ENCODE peak calls at places on chromosomes 6 and 20, in ten cellular contexts. H is fibroblast of mammary gland; I is T-helper 1 cell; G is hippocampal formation; C is GM12865; Y is ureter; Q is stimulated activated CD8-positive, alpha-beta memory T cell treated with anti-CD3 and anti-CD28 coated beads, Interleukin-2, amount 100 ng/mL, for 1 hour; V is activated CD4-positive, alpha-beta T cell treated with anti-CD3 and anti-CD28 coated beads, Interleukin-2, amount 10 ng/mL, durations not matched to agents 7 days and 5 days; S is PC-9; Z is erythroblast. K is an unnamed sample.

GRCh38 chr6:33161354-33162320 is 30.6 kb downstream of the COL11A2 start:
- DNase-seq in H (peak), I (peak), G (no peak), C (peak), Y (peak), Q (peak), V (peak), S (no peak), Z (peak), K (no peak)

GRCh38 chr6:109303647-109304283 is 78.5 kb downstream of the CD164 start:
- DNase-seq in H (no peak), I (no peak), G (no peak), C (no peak), Y (no peak), Q (no peak), V (no peak), S (no peak), Z (peak), K (no peak)

GRCh38 chr20:52490715-52491430 is 299.3 kb upstream of the ZFP64 start:
- DNase-seq in H (peak), I (no peak), G (no peak), C (no peak), Y (no peak), Q (no peak), V (no peak), S (peak), Z (no peak), K (no peak)

GRCh38 chr20:39954585-39954984 is 734.5 kb downstream of the MAFB start:
- DNase-seq in H (peak), I (no peak), G (no peak), C (no peak), Y (no peak), Q (no peak), V (no peak), S (no peak), Z (no peak), K (no peak)

GRCh38 chr20:49979030-49979832 is 3.5 kb upstream of the SNAI1 start:
- DNase-seq in H (no peak), I (peak), G (no peak), C (peak), Y (no peak), Q (peak), V (peak), S (peak), Z (peak), K (no peak)

GRCh38 chr20:62418709-62419487 is 8.4 kb downstream of the RBBP8NL start:
- DNase-seq in H (no peak), I (no peak), G (no peak), C (no peak), Y (no peak), Q (no peak), V (no peak), S (no peak), Z (peak), K (no peak)

GRCh38 chr20:25077610-25078169 is 4.3 kb downstream of the VSX1 start:
- DNase-seq in H (peak), I (no peak), G (no peak), C (no peak), Y (no peak), Q (no peak), V (no peak), S (peak), Z (no peak), K (peak)

GRCh38 chr6:38310061-38310460 is 329.7 kb downstream of the BTBD9 start:
- DNase-seq in H (no peak), I (no peak), G (peak), C (no peak), Y (no peak), Q (no peak), V (no peak), S (no peak), Z (no peak), K (no peak)

GRCh38 chr20:49610701-49611538 is 43.0 kb upstream of the PTGIS start:
- DNase-seq in H (no peak), I (peak), G (no peak), C (peak), Y (peak), Q (peak), V (peak), S (peak), Z (peak), K (no peak)

GRCh38 chr6:30681696-30682180 is 4.7 kb downstream of the PPP1R18 start:
- DNase-seq in H (no peak), I (no peak), G (no peak), C (peak), Y (no peak), Q (no peak), V (peak), S (no peak), Z (no peak), K (no peak)

GRCh38 chr20:5356921-5357320 is 40.2 kb upstream of the PROKR2 start:
- DNase-seq in H (no peak), I (no peak), G (no peak), C (no peak), Y (no peak), Q (no peak), V (no peak), S (no peak), Z (no peak), K (no peak)

GRCh38 chr6:8382434-8382833 is 52.9 kb downstream of the SLC35B3 start:
- DNase-seq in H (no peak), I (no peak), G (no peak), C (no peak), Y (no peak), Q (no peak), V (no peak), S (no peak), Z (no peak), K (no peak)

K was measured in vagina.